ENCODE peak calls at places on chromosomes 13 and 19, in four cellular contexts. Y is HepG2, D is hepatocyte, I is Karpas-422. M is an unnamed sample. For H3K4me1, the result is how much of the 10 kb centered on the place peaks cover.

GRCh38 chr13:42847891-42848663 is 66.7 kb downstream of the FAM216B start:
- DNase-seq in Y (no peak), D (no peak), I (no peak), M (no peak)

GRCh38 chr13:111568290-111568689 is 247.8 kb downstream of the TEX29 start:
- DNase-seq in Y (no peak), D (no peak), I (no peak), M (no peak)

GRCh38 chr19:29376855-29377354 is 148.9 kb upstream of the VSTM2B start:
- DNase-seq in Y (no peak), D (no peak), I (no peak), M (no peak)

GRCh38 chr19:45632468-45633196 is 6.6 kb downstream of the EML2 start:
- DNase-seq in Y (no peak), D (peak), I (peak), M (peak)

GRCh38 chr19:43446746-43447489 is 18.5 kb downstream of the LYPD3 start:
- DNase-seq in Y (peak), D (peak), I (peak), M (peak)

GRCh38 chr13:48738261-48738755 is 84.6 kb downstream of the CYSLTR2 start:
- DNase-seq in Y (no peak), D (no peak), I (no peak), M (no peak)

GRCh38 chr19:44863990-44864389 is 17.9 kb downstream of the NECTIN2 start:
- DNase-seq in Y (no peak), D (no peak), I (no peak), M (no peak)

GRCh38 chr13:32911506-32911905 is 104.7 kb upstream of the KL start:
- DNase-seq in Y (peak), D (peak), I (peak), M (no peak)

GRCh38 chr19:10637894-10638293 is 12.5 kb downstream of the SLC44A2 start:
- DNase-seq in Y (no peak), D (no peak), I (no peak), M (no peak)

GRCh38 chr19:10634430-10634829 is 9.1 kb downstream of the SLC44A2 start:
- DNase-seq in Y (no peak), D (no peak), I (no peak), M (no peak)

GRCh38 chr19:10639836-10640235 is 14.3 kb upstream of the ILF3 start:
- DNase-seq in Y (no peak), D (no peak), I (peak), M (no peak)

GRCh38 chr19:10634881-10635463 is 9.6 kb downstream of the SLC44A2 start:
- DNase-seq in Y (no peak), D (no peak), I (no peak), M (no peak)

GRCh38 chr19:10636304-10636972 is 11.1 kb downstream of the SLC44A2 start:
- DNase-seq in Y (no peak), D (no peak), I (no peak), M (no peak)
- H3K4me3 ChIP-seq in Y (no peak), D (no peak), I (no peak), M (no peak)

DNA sequence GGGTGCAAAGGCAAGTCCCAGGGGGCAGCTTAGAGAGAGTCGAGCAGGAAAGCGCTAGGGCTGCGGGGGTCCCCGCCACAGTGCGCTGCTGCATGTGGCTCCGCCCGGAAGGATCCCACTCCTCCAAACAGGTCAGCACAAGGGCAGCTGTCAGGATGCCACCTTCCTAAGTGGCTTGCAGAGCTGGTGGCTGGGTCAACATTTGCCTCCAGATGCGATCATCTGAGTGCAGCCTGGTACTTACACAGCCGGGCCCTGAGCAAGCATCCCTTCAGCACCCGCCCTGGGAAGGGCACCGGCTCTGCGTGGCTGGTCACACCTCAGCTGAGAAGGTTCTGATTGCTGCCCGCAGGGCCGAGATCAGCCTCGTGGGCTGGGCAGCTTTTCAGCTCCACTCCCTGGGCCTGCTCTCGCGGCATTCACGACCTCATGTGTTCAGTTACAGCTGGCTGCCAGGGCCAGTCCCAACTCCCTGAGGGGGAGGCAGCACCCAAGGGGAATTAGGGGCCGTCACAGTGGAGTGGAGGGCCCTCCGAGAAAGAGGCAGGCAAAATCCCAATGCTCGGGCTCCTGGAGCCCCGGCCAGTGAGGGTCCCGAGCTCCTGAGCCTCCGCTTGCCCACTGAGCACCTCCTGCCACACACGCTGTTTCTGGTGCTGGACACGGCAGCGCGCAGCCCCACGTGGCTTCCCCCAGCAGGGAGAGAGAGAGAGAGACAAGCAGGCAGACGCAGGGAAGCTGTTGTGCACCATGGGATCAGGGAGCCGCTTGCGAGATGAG is 26.7 kb downstream of the AP1M1 start:
- DNase-seq in Y (no peak), D (no peak), I (no peak), M (no peak)
- H2AFZ ChIP-seq in Y (no peak), D (no peak), I (no peak), M (no peak)

DNA sequence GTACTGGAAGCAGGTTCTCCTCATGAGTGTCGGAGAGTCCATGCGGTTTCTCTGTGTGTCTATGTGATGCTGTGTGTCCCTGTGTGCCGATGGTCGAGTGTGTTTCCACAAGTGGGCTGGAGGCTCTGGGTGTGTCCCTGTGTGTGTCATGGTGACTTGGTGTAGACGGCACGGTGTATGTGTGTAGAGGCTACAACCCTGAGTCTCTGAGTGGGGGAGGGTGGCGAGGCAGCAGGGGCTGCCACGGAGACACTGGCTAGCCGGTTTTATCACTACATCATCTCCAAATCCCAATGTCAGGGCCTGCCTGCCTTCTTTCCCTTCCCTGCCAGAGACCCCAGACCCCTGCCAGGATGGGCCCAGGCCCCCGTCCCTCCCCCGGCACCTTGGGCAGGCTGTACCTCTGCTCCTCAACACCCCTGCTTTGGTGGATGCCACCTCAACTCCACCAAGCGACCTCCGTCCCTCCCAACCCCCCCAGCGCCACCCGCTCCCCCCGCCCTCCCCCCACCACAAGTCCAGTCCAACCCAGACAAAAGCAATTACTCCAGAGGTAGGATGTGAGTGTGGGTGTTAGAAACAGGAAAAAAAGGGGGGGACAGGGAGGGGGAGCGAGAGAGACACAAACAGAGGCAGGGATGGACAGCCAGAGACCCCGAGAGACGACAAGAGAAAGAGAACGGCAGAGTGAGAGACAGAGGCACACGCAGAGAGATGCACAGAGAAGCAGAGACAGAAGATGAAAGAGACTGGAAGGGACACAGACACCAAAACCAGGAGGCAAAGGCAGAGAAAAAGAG is 21.6 kb upstream of the POU2F2 start:
- DNase-seq in Y (no peak), D (no peak), I (no peak), M (no peak)
- H3K4me1 ChIP-seq in Y (under half), D (under half), I (under half), M (under half)

DNA sequence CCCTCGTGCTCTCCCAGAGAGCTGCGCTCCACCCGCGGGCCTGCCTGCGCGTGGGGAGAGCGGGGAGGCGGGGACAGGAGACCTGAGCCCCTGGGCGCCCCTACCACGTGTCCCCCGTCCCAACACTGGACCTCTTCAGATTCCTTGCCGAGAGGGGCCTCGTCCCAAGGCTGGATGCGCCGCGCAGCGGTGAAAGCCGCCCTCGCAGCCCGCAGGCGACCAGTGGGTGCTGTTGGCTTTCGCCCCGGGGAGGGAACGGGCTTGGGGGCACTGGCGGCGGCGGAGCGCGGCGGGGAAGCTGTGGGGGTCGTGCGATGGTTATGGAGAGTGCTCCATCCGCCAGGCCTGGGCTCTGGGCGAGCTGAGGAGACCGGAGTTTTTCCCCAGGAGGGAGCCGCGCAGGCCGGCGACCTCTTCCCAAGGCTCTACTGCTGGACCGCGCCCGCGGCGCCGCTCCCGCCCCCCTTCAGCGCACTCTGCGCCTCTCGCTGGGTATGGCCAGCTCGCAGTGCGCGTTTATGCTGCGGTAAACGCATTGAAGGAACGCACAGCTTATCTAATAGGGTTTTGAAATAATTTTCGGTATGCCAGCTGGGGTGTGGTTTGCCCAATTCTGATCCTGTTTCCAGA is 17.2 kb upstream of the RNF17 start:
- DNase-seq in Y (no peak), D (peak), I (no peak), M (no peak)
- H3K4me3 ChIP-seq in Y (no peak), D (peak), I (no peak), M (no peak)

GRCh38 chr13:45051315-45051714 is 62.0 kb downstream of the GPALPP1 start:
- DNase-seq in Y (no peak), D (no peak), I (no peak), M (no peak)
- H2AFZ ChIP-seq in Y (no peak), D (no peak), I (no peak), M (no peak)

DNA sequence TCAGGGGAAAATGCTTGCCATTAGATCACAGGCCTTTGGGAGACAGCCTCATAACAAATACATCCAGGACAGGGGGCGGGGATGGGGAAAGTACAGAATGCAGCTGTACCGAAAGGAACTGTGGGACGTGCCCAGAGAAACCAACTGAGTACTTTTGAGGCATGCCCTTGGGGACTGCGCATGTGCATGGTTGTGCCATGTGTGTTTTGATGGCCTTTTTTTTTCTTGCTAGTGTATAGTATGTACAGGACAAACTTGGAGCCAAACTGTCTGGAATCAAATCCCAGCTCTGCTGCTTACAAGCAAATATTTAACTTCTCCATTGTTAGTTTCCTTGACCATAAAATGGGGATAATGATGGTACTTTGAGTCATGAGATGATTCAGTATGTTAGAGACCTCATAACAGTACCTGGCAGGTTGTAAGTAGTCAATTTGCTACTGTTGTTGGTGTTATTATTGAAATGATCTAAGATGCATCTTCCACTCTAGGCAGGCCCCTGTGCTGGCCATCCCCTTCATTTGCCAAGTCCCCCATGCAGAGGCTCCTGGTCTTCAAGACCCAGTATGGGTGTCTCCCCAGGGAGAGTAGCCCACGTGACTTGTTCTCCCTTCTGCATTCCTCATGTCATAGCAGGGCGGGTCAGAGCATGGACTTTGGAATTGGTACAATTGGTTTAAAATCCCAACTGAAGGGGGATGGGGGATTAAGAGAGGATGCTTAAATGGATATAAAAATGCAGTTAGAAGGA is 68.2 kb upstream of the NPAS1 start:
- DNase-seq in Y (peak), D (peak), I (no peak), M (no peak)
- H3K4me1 ChIP-seq in Y (half or more), D (under half), I (half or more), M (under half)

GRCh38 chr19:55387736-55388497 is 2.2 kb downstream of the RPL28 start:
- DNase-seq in Y (no peak), D (no peak), I (no peak), M (no peak)

GRCh38 chr19:55390461-55390880 is 4.7 kb downstream of the RPL28 start:
- DNase-seq in Y (no peak), D (no peak), I (peak), M (no peak)

GRCh38 chr19:55391191-55391670 is 5.5 kb downstream of the RPL28 start:
- DNase-seq in Y (no peak), D (no peak), I (peak), M (no peak)

GRCh38 chr19:55391702-55392615 is 6.2 kb downstream of the RPL28 start:
- DNase-seq in Y (no peak), D (no peak), I (no peak), M (no peak)

GRCh38 chr19:55389386-55390317 is 3.9 kb downstream of the RPL28 start:
- DNase-seq in Y (no peak), D (no peak), I (peak), M (no peak)
- H3K4me3 ChIP-seq in Y (no peak), D (no peak), I (no peak), M (no peak)

DNA sequence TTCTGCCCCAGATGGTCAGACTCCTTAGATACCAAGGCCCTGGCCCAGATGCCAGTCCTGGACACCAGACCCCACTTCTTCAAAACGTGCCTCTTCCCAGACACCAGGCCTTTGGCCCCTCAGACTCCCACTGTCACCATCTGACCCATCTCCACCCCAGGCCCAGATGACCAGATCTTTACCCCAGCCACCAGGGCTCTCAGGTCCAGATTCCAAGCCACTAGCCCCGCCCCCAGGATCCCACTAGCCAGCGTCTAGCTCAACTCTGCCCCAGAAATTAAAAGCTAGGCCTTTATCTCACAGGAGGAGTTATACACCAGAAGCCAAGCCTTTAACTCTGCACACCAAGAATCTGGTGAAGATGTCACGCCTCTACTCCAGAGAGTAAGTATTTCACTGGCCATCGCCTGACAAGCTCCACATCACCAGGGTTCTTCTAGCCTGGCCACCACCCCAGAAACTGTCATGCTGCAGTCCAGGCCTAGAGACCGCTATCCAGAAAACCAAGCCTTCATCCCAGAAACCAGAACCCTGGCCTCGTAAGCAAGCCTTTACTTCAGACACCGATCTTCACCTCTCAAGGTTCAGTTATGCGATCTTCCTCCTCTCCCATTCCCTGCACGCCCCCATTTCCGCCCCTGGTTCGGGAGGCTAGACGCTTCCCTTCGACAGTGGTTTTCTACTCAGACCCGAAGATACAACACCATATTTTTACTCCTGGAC is 595 bp downstream of the XAB2 start:
- DNase-seq in Y (no peak), D (no peak), I (no peak), M (no peak)
- H2AFZ ChIP-seq in Y (no peak), D (peak), I (no peak), M (peak)

M was measured in PC-9.